ENCODE peak calls at places on chromosome 19, in six cellular contexts. L is PC-3, P is HepG2, E is keratinocyte, T is GM23338, D is GM23248. H is an unnamed sample. For H3K4me1, the result is how much of the 10 kb centered on the place peaks cover.

GRCh38 chr19:45632468-45633196 is 6.6 kb downstream of the EML2 start:
- DNase-seq in P (no peak), L (peak), D (peak), E (peak), T (peak), H (peak)

GRCh38 chr19:41031926-41032325 is 40.8 kb downstream of the CYP2B6 start:
- DNase-seq in T (no peak), E (no peak), P (no peak), D (peak), L (peak), H (no peak)

GRCh38 chr19:33671211-33671610 is 49.5 kb downstream of the CHST8 start:
- DNase-seq in P (no peak), L (no peak), D (no peak), E (no peak), T (no peak), H (no peak)

GRCh38 chr19:10037809-10038208 is 24.5 kb downstream of the RDH8 start:
- DNase-seq in L (no peak), E (no peak), D (no peak), T (no peak), P (no peak), H (no peak)

GRCh38 chr19:9945319-9945966 is 9.1 kb upstream of the OLFM2 start:
- DNase-seq in L (peak), D (peak), P (peak), T (peak), E (no peak), H (peak)

GRCh38 chr19:47670736-47671135 is 42.5 kb upstream of the EHD2 start:
- DNase-seq in L (no peak), E (no peak), T (no peak), P (no peak), D (no peak), H (no peak)

GRCh38 chr19:48738557-48739399 is 1.6 kb downstream of the RASIP1 start:
- DNase-seq in T (peak), E (peak), P (peak), L (peak), D (peak), H (peak)

GRCh38 chr19:2054763-2055162 is 3.7 kb upstream of the MKNK2 start:
- DNase-seq in P (no peak), L (no peak), E (no peak), T (no peak), D (no peak), H (no peak)

GRCh38 chr19:30662211-30662861 is 290.2 kb downstream of the ZNF536 start:
- DNase-seq in E (no peak), P (peak), L (no peak), T (no peak), D (peak), H (peak)

GRCh38 chr19:19334989-19335344 is 14.3 kb downstream of the MAU2 start:
- DNase-seq in D (no peak), T (no peak), E (no peak), L (no peak), P (no peak), H (no peak)

GRCh38 chr19:4473708-4474503 is 1.8 kb downstream of the HDGFL2 start:
- DNase-seq in E (no peak), P (no peak), T (peak), L (no peak), D (peak), H (no peak)

GRCh38 chr19:5186293-5187050 is 154.1 kb downstream of the PTPRS start:
- DNase-seq in D (peak), L (no peak), E (no peak), P (no peak), T (no peak), H (peak)

GRCh38 chr19:9498183-9498902 is at the start of gene ZNF560:
- DNase-seq in E (no peak), L (no peak), P (no peak), T (peak), D (peak), H (peak)

GRCh38 chr19:56091751-56092546 is 29.1 kb downstream of the ZNF787 start:
- DNase-seq in E (peak), P (no peak), D (no peak), T (no peak), L (no peak), H (no peak)

GRCh38 chr19:51726049-51726448 is 2.3 kb upstream of the HAS1 start:
- DNase-seq in E (peak), T (peak), P (no peak), L (no peak), D (peak), H (peak)

GRCh38 chr19:35932291-35932936 is 3.8 kb upstream of the LRFN3 start:
- DNase-seq in E (no peak), L (peak), P (no peak), D (no peak), T (peak), H (no peak)

GRCh38 chr19:8387688-8388611 is 2.2 kb upstream of the RAB11B start:
- DNase-seq in L (peak), P (peak), E (no peak), D (no peak), T (no peak), H (no peak)

GRCh38 chr19:2021453-2022140 is 6.1 kb upstream of the BTBD2 start:
- DNase-seq in E (no peak), L (no peak), T (no peak), P (no peak), D (no peak), H (no peak)

GRCh38 chr19:14363203-14364097 is 17.8 kb upstream of the ADGRE5 start:
- DNase-seq in P (peak), L (peak), T (peak), D (peak), E (no peak), H (peak)

GRCh38 chr19:16078311-16078758 is 2.0 kb downstream of the TPM4 start:
- DNase-seq in P (no peak), L (peak), D (peak), T (no peak), E (no peak), H (peak)

GRCh38 chr19:16075430-16076153 is 703 bp upstream of the TPM4 start:
- DNase-seq in L (no peak), T (no peak), E (no peak), D (no peak), P (no peak), H (no peak)

GRCh38 chr19:16074488-16075365 is 1.6 kb upstream of the TPM4 start:
- DNase-seq in P (no peak), E (no peak), D (no peak), T (no peak), L (no peak), H (no peak)

GRCh38 chr19:16076958-16077611 is 790 bp downstream of the TPM4 start:
- DNase-seq in P (no peak), D (peak), T (peak), E (no peak), L (no peak), H (no peak)

GRCh38 chr19:16076154-16076957 is at the start of gene TPM4:
- DNase-seq in L (no peak), P (peak), E (no peak), T (peak), D (peak), H (peak)
- H3K4me1 ChIP-seq in L (under half), P (half or more), E (under half), T (under half), D (under half), H (under half)

DNA sequence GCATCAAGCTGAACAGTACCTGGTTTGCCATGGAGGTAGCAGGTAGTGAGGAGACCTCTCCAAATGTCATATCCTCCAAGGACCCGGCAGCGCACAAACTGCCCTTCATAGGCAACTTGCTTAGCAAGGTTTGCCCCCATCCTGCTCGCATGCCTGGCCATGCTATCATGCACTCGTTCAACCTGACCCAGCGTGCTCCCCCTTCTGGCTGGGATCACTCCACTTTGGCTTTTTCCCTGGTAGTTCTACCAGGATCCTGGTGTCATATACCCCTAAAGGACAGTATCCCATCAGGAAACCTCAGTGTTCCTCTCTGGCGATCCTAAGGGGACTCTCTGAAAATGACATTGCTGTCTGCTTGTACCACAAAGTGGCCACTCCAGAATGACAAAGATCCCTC is 38.6 kb upstream of the ZNF30 start:
- DNase-seq in T (peak), L (no peak), D (no peak), E (no peak), P (peak), H (no peak)
- TF ChIP-seq EZH2 in T (no peak), L (no peak), D (no peak), E (no peak), P (no peak), H (no peak)

DNA sequence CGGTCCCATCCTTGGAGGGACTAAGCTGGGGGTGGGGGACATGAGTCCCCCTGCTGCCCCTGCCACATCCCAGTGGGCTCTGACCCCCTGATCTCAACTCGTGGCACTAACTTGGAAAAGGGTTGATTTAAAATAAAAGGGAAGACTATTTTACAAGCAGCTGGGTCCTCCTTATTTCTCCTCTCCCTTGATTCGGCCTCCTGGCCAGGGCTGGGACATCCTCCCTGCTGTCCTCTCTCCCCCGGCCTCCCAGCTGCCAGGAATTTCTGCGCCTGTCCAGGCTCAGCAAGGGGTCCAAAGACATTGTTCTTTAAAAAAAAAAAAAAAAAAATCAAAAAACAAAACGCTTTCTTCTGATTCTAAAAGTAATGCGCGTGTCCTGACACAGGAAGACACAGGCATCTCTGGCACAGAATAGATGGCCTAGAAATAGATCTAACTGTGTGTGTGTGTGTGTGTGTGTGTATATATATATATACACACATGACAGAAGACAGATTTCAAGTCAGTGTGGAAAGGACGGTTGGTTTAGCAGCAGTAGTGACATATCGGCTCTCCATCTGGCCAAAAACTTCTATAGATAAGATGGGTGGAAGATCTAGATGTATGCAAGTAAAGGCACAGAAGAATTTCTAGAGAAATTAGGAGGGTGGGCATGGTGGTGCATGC is 12.3 kb upstream of the LENG8 start:
- DNase-seq in D (no peak), T (peak), E (no peak), L (no peak), P (no peak), H (no peak)
- H3K4me1 ChIP-seq in D (under half), T (under half), E (under half), L (under half), P (under half), H (under half)

GRCh38 chr19:17967258-17968051 is 548 bp downstream of the KCNN1 start:
- DNase-seq in T (no peak), P (no peak), D (no peak), L (no peak), E (no peak), H (no peak)
- TF ChIP-seq EZH2 in T (no peak), P (peak), D (peak), L (no peak), E (peak), H (peak)

GRCh38 chr19:13005253-13005652 is 10.0 kb downstream of the NFIX start:
- DNase-seq in D (no peak), T (no peak), P (no peak), L (no peak), E (no peak), H (no peak)

GRCh38 chr19:13004273-13004672 is 9.0 kb downstream of the NFIX start:
- DNase-seq in E (no peak), L (no peak), D (no peak), T (no peak), P (no peak), H (no peak)

GRCh38 chr19:13007292-13008045 is 12.2 kb downstream of the NFIX start:
- DNase-seq in T (no peak), D (peak), P (no peak), E (no peak), L (no peak), H (no peak)

GRCh38 chr19:13006431-13007281 is 11.4 kb downstream of the NFIX start:
- DNase-seq in P (no peak), T (no peak), L (no peak), D (peak), E (no peak), H (no peak)

GRCh38 chr19:13005861-13006370 is 10.6 kb downstream of the NFIX start:
- DNase-seq in D (peak), E (no peak), T (no peak), L (no peak), P (no peak), H (no peak)
- H3K4me1 ChIP-seq in D (under half), E (half or more), T (under half), L (under half), P (under half), H (under half)